ENCODE peak calls at places on chromosomes 16 and 17, in four cellular contexts. K is AG04449, L is neural progenitor cell, X is AG09309. T is an unnamed sample.

GRCh38 chr16:53864819-53865491 is 161.0 kb downstream of the FTO start:
- DNase-seq in K (no peak), L (no peak), X (no peak), T (no peak)

GRCh38 chr17:33896309-33896708 is 358.8 kb upstream of the CCL2 start:
- DNase-seq in K (no peak), L (no peak), X (no peak), T (no peak)

GRCh38 chr17:7703584-7704574 is 1.1 kb upstream of the EFNB3 start:
- DNase-seq in K (no peak), L (peak; percentile 92), X (no peak), T (peak; percentile 81)

GRCh38 chr17:72429066-72429638 is 308.3 kb downstream of the SOX9 start:
- DNase-seq in K (no peak), L (no peak), X (no peak), T (no peak)

GRCh38 chr16:28321700-28322411 is 29.5 kb downstream of the SBK1 start:
- DNase-seq in K (no peak), L (peak; percentile 52), X (no peak), T (peak; percentile 67)

GRCh38 chr17:32772453-32773025 is 104.4 kb downstream of the MYO1D start:
- DNase-seq in K (no peak), L (no peak), X (no peak), T (peak; percentile 8)

GRCh38 chr16:81524382-81524781 is 79.8 kb downstream of the CMIP start:
- DNase-seq in K (no peak), L (no peak), X (no peak), T (no peak)

GRCh38 chr17:44522883-44523671 is 19.9 kb upstream of the GPATCH8 start:
- DNase-seq in K (no peak), L (peak; percentile 55), X (no peak), T (peak; percentile 47)

GRCh38 chr17:15934866-15935265 is 10.1 kb upstream of the ADORA2B start:
- DNase-seq in K (no peak), L (no peak), X (no peak), T (no peak)

DNA sequence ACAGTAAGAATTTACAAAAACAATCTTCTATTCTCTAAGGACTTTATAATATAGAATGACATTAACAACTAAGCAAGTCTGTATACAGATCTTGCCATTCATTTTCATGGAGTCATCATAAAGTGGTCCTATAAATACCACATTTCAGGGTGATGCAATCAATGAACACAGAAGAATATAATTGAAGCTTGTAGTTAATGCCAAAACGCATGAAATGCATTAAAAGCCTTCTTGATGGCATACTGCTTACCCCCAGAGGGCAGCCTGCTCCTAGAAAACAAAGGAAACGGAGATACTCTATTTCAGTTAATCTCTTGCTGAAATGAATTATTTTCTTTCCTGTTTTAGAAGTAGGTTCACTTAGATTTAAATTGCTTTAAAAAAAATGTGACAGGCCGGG is 45.2 kb upstream of the STAC2 start:
- DNase-seq in K (peak; percentile 69), L (no peak), X (peak; percentile 87), T (no peak)
- TF ChIP-seq CTCF in K (peak; percentile 56), L (peak; percentile 19), X (peak; percentile 73), T (no peak)

DNA sequence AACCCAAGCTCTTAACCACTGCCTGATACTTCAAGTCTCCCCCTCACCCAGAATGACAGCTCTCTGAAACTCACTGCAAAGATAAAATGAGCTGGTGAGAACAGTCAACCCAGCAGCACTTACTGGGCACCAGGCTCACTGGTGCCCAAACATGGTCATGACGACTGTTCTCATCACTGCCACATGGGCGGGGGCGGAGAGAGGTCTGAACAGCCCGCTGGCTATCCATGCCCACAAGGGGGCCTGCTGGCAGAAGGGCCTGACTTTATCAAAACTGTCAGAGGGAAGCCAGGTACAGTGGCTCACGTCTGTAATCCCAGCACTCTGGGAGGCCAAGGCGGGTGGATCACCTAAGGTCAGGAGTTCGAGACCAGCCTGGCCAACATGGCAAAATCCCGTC is 4.0 kb downstream of the MYBBP1A start:
- DNase-seq in K (no peak), L (no peak), X (no peak), T (no peak)
- TF ChIP-seq CTCF in K (peak; percentile 10), L (peak; percentile 15), X (peak; percentile 4), T (no peak)

GRCh38 chr16:69273009-69273408 is 38.1 kb upstream of the VPS4A start:
- DNase-seq in K (peak; percentile 74), L (no peak), X (no peak), T (no peak)
- TF ChIP-seq CTCF in K (no peak), L (no peak), X (no peak), T (no peak)

GRCh38 chr17:65531508-65532431 is 29.7 kb downstream of the AXIN2 start:
- DNase-seq in K (no peak), L (peak; percentile 60), X (no peak), T (peak; percentile 50)
- TF ChIP-seq CTCF in K (no peak), L (peak; percentile 27), X (peak; percentile 34), T (peak; percentile 3)

GRCh38 chr17:40086150-40087044 is 14.0 kb downstream of the NR1D1 start:
- DNase-seq in K (no peak), L (peak; percentile 83), X (no peak), T (peak; percentile 74)
- TF ChIP-seq CTCF in K (peak; percentile 75), L (peak; percentile 85), X (peak; percentile 79), T (peak; percentile 74)

GRCh38 chr17:37532751-37533150 is 43.1 kb downstream of the DUSP14 start:
- DNase-seq in K (no peak), L (no peak), X (no peak), T (no peak)

GRCh38 chr17:37521821-37522220 is 32.1 kb downstream of the DUSP14 start:
- DNase-seq in K (no peak), L (no peak), X (no peak), T (no peak)

GRCh38 chr17:37530420-37530819 is 40.7 kb downstream of the DUSP14 start:
- DNase-seq in K (no peak), L (no peak), X (no peak), T (no peak)

GRCh38 chr17:37523715-37524219 is 34.1 kb downstream of the DUSP14 start:
- DNase-seq in K (no peak), L (no peak), X (no peak), T (no peak)

GRCh38 chr17:37527249-37527851 is 37.7 kb downstream of the DUSP14 start:
- DNase-seq in K (no peak), L (peak; percentile 68), X (no peak), T (no peak)
- TF ChIP-seq CTCF in K (peak; percentile 67), L (peak; percentile 77), X (peak; percentile 81), T (peak; percentile 54)

DNA sequence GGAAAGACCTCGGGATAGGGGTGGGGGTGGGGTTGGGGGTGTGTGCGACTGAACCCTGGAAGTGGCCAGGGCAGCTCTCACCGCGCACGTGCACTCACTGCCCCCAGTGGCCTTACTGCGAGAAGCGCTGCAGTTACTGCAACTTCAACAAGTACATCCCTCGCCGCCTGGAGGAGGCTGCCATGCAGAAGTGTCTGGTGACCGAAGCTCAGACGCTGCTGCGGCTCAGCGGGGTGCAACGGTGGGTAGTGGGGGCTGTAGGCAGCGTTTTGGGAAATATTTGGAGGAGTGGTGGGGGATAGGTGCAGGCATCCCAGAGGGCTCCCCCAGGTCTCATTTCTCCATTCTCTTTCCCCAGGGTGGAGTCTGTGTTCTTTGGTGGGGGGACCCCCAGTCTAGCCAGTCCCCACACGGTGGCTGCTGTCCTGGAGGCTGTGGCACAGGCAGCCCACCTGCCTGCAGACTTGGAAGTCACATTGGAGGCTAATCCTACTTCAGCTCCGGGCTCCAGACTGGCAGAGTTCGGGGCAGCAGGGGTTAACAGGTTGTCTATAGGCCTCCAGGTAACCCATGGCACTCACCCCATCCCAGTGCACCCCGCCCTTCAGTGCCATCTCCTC is 972 bp downstream of the RSAD1 start:
- DNase-seq in K (peak; percentile 21), L (peak; percentile 90), X (no peak), T (peak; percentile 80)
- TF ChIP-seq CTCF in K (peak; percentile 81), L (peak; percentile 58), X (peak; percentile 53), T (peak; percentile 43)

GRCh38 chr17:80890551-80890930 is 101.1 kb upstream of the CHMP6 start:
- DNase-seq in K (no peak), L (no peak), X (no peak), T (no peak)
- TF ChIP-seq CTCF in K (no peak), L (no peak), X (no peak), T (no peak)

T was measured in nephron progenitor cell.